ENCODE peak calls at places on chromosomes 16 and 17, in five cellular contexts. W is HuH-7.5; V is stimulated activated CD8-positive, alpha-beta memory T cell treated with anti-CD3 and anti-CD28 coated beads, Interleukin-4, amount 100 ng/mL, for 1 hour; M is heart left ventricle; S is progenitor cell of endocrine pancreas. R is an unnamed sample.

GRCh38 chr16:11627822-11628457 is 40.3 kb upstream of the SNN start:
- DNase-seq in W (no peak), M (no peak), V (no peak), S (no peak), R (no peak)

GRCh38 chr17:77555741-77556291 is 402.7 kb upstream of the TNRC6C start:
- DNase-seq in V (no peak), M (no peak), W (no peak), S (no peak), R (no peak)

GRCh38 chr17:52106638-52107261 is 51.8 kb downstream of the CA10 start:
- DNase-seq in M (peak; percentile 18), V (no peak), S (peak; percentile 21), W (peak; percentile 22), R (peak; percentile 79)

GRCh38 chr16:82732461-82732860 is 105.7 kb downstream of the CDH13 start:
- DNase-seq in M (no peak), W (no peak), S (no peak), V (no peak), R (no peak)

GRCh38 chr17:48131216-48131824 is 23.8 kb downstream of the SNX11 start:
- DNase-seq in S (peak; percentile 54), V (peak; percentile 7), M (peak; percentile 60), W (peak; percentile 61), R (peak; percentile 73)

GRCh38 chr17:17028878-17029535 is 13.2 kb upstream of the MPRIP start:
- DNase-seq in M (no peak), W (no peak), S (no peak), V (no peak), R (no peak)

GRCh38 chr16:27839419-27839818 is 224.1 kb downstream of the GSG1L start:
- DNase-seq in M (no peak), W (no peak), S (no peak), V (no peak), R (no peak)

GRCh38 chr16:71933913-71934696 is 38.8 kb downstream of the IST1 start:
- DNase-seq in S (no peak), W (no peak), V (no peak), M (no peak), R (no peak)

GRCh38 chr17:2867441-2868424 is 71.5 kb downstream of the RAP1GAP2 start:
- DNase-seq in M (no peak), W (no peak), V (no peak), S (no peak), R (no peak)

GRCh38 chr17:54662978-54663876 is 237.4 kb upstream of the TOM1L1 start:
- DNase-seq in M (no peak), S (no peak), V (no peak), W (no peak), R (no peak)

GRCh38 chr17:57586099-57586702 is 158.9 kb downstream of the CCDC182 start:
- DNase-seq in S (no peak), M (no peak), V (no peak), W (no peak), R (no peak)

GRCh38 chr17:21573961-21574610 is 118.2 kb upstream of the KCNJ18 start:
- DNase-seq in W (no peak), V (no peak), S (no peak), M (peak; percentile 69), R (peak; percentile 89)

GRCh38 chr17:42518755-42519545 is 17.1 kb upstream of the NAGLU start:
- DNase-seq in V (no peak), S (no peak), M (peak; percentile 73), W (no peak), R (peak; percentile 69)

GRCh38 chr16:27355610-27356009 is 41.8 kb downstream of the IL4R start:
- DNase-seq in S (no peak), M (peak; percentile 51), V (no peak), W (peak; percentile 16), R (peak; percentile 77)

GRCh38 chr17:74042744-74043486 is 160.6 kb upstream of the RPL38 start:
- DNase-seq in V (no peak), M (no peak), W (peak; percentile 28), S (no peak), R (no peak)

GRCh38 chr16:75541236-75541635 is 5.3 kb upstream of the CHST5 start:
- DNase-seq in W (no peak), V (no peak), M (no peak), S (no peak), R (no peak)

GRCh38 chr17:79272666-79273219 is 198.1 kb downstream of the ENGASE start:
- DNase-seq in S (no peak), W (no peak), M (no peak), V (no peak), R (no peak)

GRCh38 chr17:46193246-46193625 is at the start of gene KANSL1:
- DNase-seq in W (peak; percentile 85), V (peak; percentile 50), S (peak; percentile 80), M (peak; percentile 90), R (peak; percentile 83)

GRCh38 chr16:22213801-22214200 is 7.7 kb downstream of the EEF2K start:
- DNase-seq in V (no peak), S (no peak), W (no peak), M (no peak), R (no peak)

GRCh38 chr17:78272181-78272913 is 40.9 kb downstream of the TMEM235 start:
- DNase-seq in M (peak; percentile 57), V (no peak), S (no peak), W (no peak), R (peak; percentile 82)

GRCh38 chr17:4162366-4162765 is 19.4 kb downstream of the CYB5D2 start:
- DNase-seq in W (no peak), V (no peak), S (no peak), M (no peak), R (no peak)

GRCh38 chr17:7740481-7741001 is 23.0 kb downstream of the DNAH2 start:
- DNase-seq in S (no peak), W (no peak), M (no peak), V (no peak), R (peak; percentile 17)

GRCh38 chr17:14080847-14081251 is 11.5 kb downstream of the COX10 start:
- DNase-seq in V (no peak), M (no peak), W (no peak), S (no peak), R (no peak)